ENCODE peak calls at places on chromosomes 4 and X, in five cellular contexts. L is GM12878, P is A549, I is H1, E is HepG2. H is an unnamed sample.

GRCh38 chrX:110432831-110433230 is 74.2 kb downstream of the RTL9 start:
- DNase-seq in L (no peak), P (no peak), I (no peak), E (no peak), H (no peak)

GRCh38 chr4:174549696-174550095 is 27.4 kb upstream of the HPGD start:
- DNase-seq in L (no peak), P (no peak), I (no peak), E (no peak), H (no peak)

GRCh38 chr4:7892212-7893019 is 47.2 kb downstream of the AFAP1 start:
- DNase-seq in L (no peak), P (no peak), I (no peak), E (no peak), H (no peak)

GRCh38 chr4:142443469-142443868 is 402.6 kb downstream of the INPP4B start:
- DNase-seq in L (no peak), P (no peak), I (no peak), E (no peak), H (no peak)

GRCh38 chr4:52028970-52029369 is 8.8 kb upstream of the LRRC66 start:
- DNase-seq in L (no peak), P (no peak), I (no peak), E (no peak), H (no peak)

GRCh38 chrX:20061869-20062254 is 54.8 kb downstream of the MAP7D2 start:
- DNase-seq in L (no peak), P (no peak), I (no peak), E (peak), H (no peak)

GRCh38 chr4:149987330-149987751 is 90.9 kb upstream of the DCLK2 start:
- DNase-seq in L (no peak), P (no peak), I (no peak), E (no peak), H (no peak)

GRCh38 chr4:16616981-16617380 is 281.5 kb downstream of the LDB2 start:
- DNase-seq in L (no peak), P (no peak), I (no peak), E (no peak), H (no peak)

GRCh38 chr4:147518846-147519767 is 38.2 kb downstream of the EDNRA start:
- DNase-seq in L (peak), P (peak), I (peak), E (peak), H (peak)

GRCh38 chr4:55635760-55636621 is at the start of gene NMU:
- DNase-seq in L (no peak), P (no peak), I (peak), E (peak), H (peak)

GRCh38 chrX:46965125-46965758 is 53.0 kb downstream of the JADE3 start:
- DNase-seq in L (no peak), P (no peak), I (no peak), E (no peak), H (no peak)

GRCh38 chrX:137565921-137566745 is at the start of gene ZIC3:
- DNase-seq in L (no peak), P (no peak), I (peak), E (no peak), H (no peak)

GRCh38 chr4:92551616-92552015 is 247.8 kb downstream of the GRID2 start:
- DNase-seq in L (no peak), P (no peak), I (no peak), E (no peak), H (no peak)

GRCh38 chrX:145178268-145178667 is 69.0 kb upstream of the SPANXN1 start:
- DNase-seq in L (no peak), P (peak), I (no peak), E (no peak), H (no peak)

GRCh38 chr4:108779958-108780357 is 17.1 kb upstream of the ETNPPL start:
- DNase-seq in L (no peak), P (no peak), I (no peak), E (no peak), H (no peak)

GRCh38 chr4:85209161-85209560 is 242.7 kb upstream of the WDFY3 start:
- DNase-seq in L (no peak), P (no peak), I (no peak), E (no peak), H (no peak)

DNA sequence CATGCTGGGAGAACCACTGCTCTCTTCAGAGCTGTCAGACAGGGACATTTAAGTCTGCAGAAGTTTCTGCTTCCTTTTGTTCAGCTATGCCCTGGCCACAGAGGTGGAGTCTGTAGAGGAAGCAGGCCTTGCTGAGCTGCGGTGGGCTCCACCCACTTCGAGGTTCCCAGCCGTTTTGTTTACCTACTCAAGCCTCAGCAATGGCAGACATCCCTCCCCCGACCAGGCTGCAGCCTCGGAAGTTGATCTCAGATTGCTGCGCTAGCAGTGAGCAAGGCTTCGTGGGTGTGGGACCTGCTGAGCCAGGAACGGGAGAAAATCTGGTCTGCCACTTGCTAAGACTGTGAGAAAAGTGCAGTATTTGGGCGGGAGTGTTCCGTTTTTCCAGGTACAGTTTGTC is 118.9 kb downstream of the SLC10A6 start:
- DNase-seq in L (no peak), P (no peak), I (peak), E (peak), H (no peak)
- TF ChIP-seq KDM1A in L (no peak), P (no peak), I (no peak), E (no peak), H (no peak)

GRCh38 chrX:133089411-133089810 is 7.5 kb downstream of the USP26 start:
- DNase-seq in L (no peak), P (no peak), I (no peak), E (no peak), H (no peak)
- TF ChIP-seq KDM1A in L (no peak), P (no peak), I (no peak), E (no peak), H (no peak)

GRCh38 chr4:118729287-118730286 is 44.4 kb downstream of the METTL14 start:
- DNase-seq in L (no peak), P (no peak), I (no peak), E (peak), H (no peak)
- TF ChIP-seq KDM1A in L (no peak), P (no peak), I (no peak), E (no peak), H (no peak)

GRCh38 chr4:38080575-38080974 is 120.4 kb downstream of the PTTG2 start:
- DNase-seq in L (no peak), P (no peak), I (no peak), E (no peak), H (no peak)

GRCh38 chr4:38077791-38078489 is 117.7 kb downstream of the PTTG2 start:
- DNase-seq in L (no peak), P (no peak), I (no peak), E (peak), H (no peak)

GRCh38 chr4:38076153-38076669 is 116.0 kb downstream of the PTTG2 start:
- DNase-seq in L (no peak), P (no peak), I (no peak), E (no peak), H (no peak)

GRCh38 chr4:38080061-38080531 is 119.9 kb downstream of the PTTG2 start:
- DNase-seq in L (no peak), P (no peak), I (no peak), E (no peak), H (no peak)

DNA sequence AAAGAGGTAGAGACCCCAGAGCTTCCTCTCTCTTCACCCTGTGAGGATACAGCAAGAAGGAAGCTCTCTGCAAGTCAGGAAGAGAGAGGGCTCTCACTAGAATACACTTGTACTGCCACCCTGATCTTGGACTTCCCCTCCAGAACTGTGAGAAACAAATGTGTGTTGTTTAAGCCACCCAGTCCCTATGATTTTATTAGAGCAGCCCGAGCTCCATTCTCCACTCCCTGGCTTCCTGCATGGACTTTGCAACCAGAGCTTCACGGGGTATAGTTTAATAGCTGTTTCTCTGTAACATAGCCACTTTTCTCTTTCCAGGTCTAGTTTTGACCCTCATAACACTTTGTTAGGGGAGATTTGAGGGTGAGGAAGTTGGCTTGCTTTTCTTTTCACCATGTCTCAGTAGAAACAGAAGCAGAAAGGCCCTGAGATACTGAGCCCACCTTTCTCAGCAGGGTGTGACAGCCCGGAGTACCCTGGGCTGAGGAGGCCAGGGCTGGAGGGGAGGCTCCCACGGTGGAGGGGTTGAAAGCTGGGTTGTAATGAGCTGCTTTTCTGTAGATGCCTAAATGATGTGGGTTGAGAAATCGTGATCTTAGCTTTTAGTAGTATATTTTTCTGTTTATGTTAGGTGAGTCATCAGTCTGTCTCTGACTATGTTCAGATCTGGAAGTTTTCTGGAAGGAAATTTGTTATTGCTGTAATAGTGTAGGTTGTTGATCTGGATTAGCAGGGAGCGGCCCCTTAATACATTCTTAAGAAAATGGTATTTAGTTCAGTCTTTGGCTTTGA is 118.6 kb downstream of the PTTG2 start:
- DNase-seq in L (no peak), P (no peak), I (no peak), E (peak), H (no peak)
- TF ChIP-seq KDM1A in L (no peak), P (no peak), I (no peak), E (no peak), H (no peak)

GRCh38 chrX:50402886-50403285 is 67.7 kb downstream of the DGKK start:
- DNase-seq in L (no peak), P (no peak), I (no peak), E (no peak), H (no peak)

GRCh38 chrX:50407976-50408375 is 62.6 kb downstream of the DGKK start:
- DNase-seq in L (no peak), P (no peak), I (no peak), E (no peak), H (no peak)

DNA sequence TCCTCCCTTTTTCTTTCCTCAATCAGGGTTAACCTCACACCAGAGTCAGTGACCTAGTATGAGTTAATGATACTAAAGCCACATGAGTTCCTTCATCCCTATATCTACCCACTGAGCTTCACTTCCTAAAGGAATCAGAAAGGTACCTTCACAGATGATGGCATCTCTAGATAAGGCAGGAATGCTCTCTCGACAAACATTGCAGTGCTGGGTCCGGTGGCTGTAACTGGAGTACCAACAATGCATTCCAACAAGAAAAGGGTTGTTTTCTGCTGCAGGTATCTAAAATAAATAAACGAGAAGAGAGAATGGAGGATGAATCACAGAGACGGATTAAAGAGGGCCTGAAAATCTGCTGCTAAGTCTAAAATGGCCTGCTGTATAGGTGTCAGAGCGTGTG is 66.7 kb downstream of the DGKK start:
- DNase-seq in L (no peak), P (no peak), I (no peak), E (no peak), H (no peak)
- TF ChIP-seq KDM1A in L (no peak), P (no peak), I (no peak), E (no peak), H (no peak)

GRCh38 chr4:188408244-188409067 is 269.2 kb downstream of the TRIML1 start:
- DNase-seq in L (no peak), P (no peak), I (no peak), E (no peak), H (no peak)

GRCh38 chr4:188417181-188417580 is 277.9 kb downstream of the TRIML1 start:
- DNase-seq in L (no peak), P (no peak), I (no peak), E (peak), H (no peak)

GRCh38 chr4:188412499-188412898 is 273.3 kb downstream of the TRIML1 start:
- DNase-seq in L (no peak), P (no peak), I (no peak), E (no peak), H (no peak)

GRCh38 chr4:188414441-188414840 is 275.2 kb downstream of the TRIML1 start:
- DNase-seq in L (no peak), P (no peak), I (no peak), E (no peak), H (no peak)

DNA sequence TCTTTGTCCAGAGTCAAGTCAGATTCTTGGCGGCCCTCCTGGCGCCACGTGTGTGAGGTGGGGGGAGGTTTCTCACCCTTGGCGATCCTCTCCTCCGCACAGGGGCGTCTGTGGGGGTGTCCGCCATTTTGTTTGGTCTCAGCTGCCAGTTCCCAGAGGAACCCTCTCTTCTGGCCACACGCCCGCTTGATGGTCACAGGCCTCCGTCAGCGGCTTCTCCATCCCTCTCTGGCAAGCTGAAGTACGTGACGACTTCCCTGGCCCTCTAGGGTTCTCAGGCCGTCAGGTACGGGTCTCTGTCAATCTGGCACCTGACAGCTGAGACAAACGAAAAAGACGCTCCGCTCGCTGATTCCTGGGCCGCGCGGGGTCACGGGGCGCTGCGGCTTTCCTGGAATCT is 272.6 kb downstream of the TRIML1 start:
- DNase-seq in L (no peak), P (no peak), I (no peak), E (no peak), H (no peak)
- TF ChIP-seq KDM1A in L (no peak), P (no peak), I (no peak), E (no peak), H (no peak)

H was measured in K562.